ENCODE peak calls at places on chromosomes 11 and 22, in nine cellular contexts. U, I, P, O, C, Z, B, D and N are unnamed samples.

GRCh38 chr11:118343981-118344521 is at the start of gene CD3G:
- DNase-seq in B (peak; percentile 69), P (no peak), I (no peak), O (no peak), Z (no peak), C (no peak), D (peak; percentile 78), U (no peak), N (peak; percentile 87)

GRCh38 chr22:27259390-27259789 is 542.2 kb downstream of the MN1 start:
- DNase-seq in Z (no peak), O (no peak), P (no peak), I (no peak), D (no peak), U (no peak), B (no peak), C (no peak), N (no peak)

GRCh38 chr22:48425091-48425506 is 1402.6 kb downstream of the BRD1 start:
- DNase-seq in O (no peak), B (no peak), Z (no peak), U (no peak), D (no peak), P (no peak), I (no peak), C (no peak), N (no peak)

GRCh38 chr11:21768388-21768787 is 424.5 kb upstream of the ANO5 start:
- DNase-seq in Z (no peak), C (no peak), D (no peak), P (no peak), O (no peak), B (no peak), U (no peak), I (no peak), N (no peak)

GRCh38 chr11:87926250-87926970 is 248.8 kb downstream of the RAB38 start:
- DNase-seq in B (no peak), D (no peak), C (peak; percentile 79), U (no peak), P (peak; percentile 6), Z (no peak), I (no peak), O (peak; percentile 82), N (no peak)

GRCh38 chr22:30857103-30857502 is 111.5 kb downstream of the MORC2 start:
- DNase-seq in I (no peak), Z (no peak), U (no peak), P (no peak), C (no peak), B (no peak), O (no peak), D (no peak), N (peak; percentile 40)

GRCh38 chr11:118679483-118679882 is at the start of gene TREH:
- DNase-seq in C (no peak), U (no peak), B (no peak), I (no peak), O (no peak), Z (no peak), D (no peak), P (no peak), N (no peak)

GRCh38 chr11:62444271-62444833 is 25.5 kb downstream of the SCGB1A1 start:
- DNase-seq in Z (peak; percentile 83), O (no peak), I (peak; percentile 64), U (peak; percentile 58), C (peak; percentile 71), B (peak; percentile 61), D (peak; percentile 44), P (no peak), N (peak; percentile 68)

GRCh38 chr22:17831527-17832251 is 57.4 kb upstream of the BID start:
- DNase-seq in U (no peak), B (no peak), P (no peak), I (no peak), D (no peak), O (no peak), C (no peak), Z (no peak), N (no peak)

GRCh38 chr11:27722117-27722844 is 22.0 kb upstream of the BDNF start:
- DNase-seq in I (no peak), U (no peak), B (peak; percentile 34), C (peak; percentile 22), O (no peak), Z (no peak), D (no peak), P (no peak), N (no peak)

GRCh38 chr11:47948137-47948536 is 32.2 kb upstream of the PTPRJ start:
- DNase-seq in B (no peak), U (no peak), Z (no peak), P (no peak), C (peak; percentile 72), D (no peak), I (no peak), O (no peak), N (no peak)

GRCh38 chr11:122652495-122652894 is 3.0 kb upstream of the UBASH3B start:
- DNase-seq in C (no peak), P (no peak), U (no peak), D (no peak), O (no peak), B (no peak), I (no peak), Z (no peak), N (no peak)

GRCh38 chr11:69836401-69836800 is 17.2 kb upstream of the FGF3 start:
- DNase-seq in I (no peak), O (no peak), C (no peak), D (no peak), U (no peak), Z (no peak), B (no peak), P (no peak), N (peak; percentile 17)

GRCh38 chr11:18011633-18012313 is 1.1 kb downstream of the SERGEF start:
- DNase-seq in I (no peak), Z (no peak), B (peak; percentile 4), O (no peak), P (no peak), C (no peak), D (no peak), U (no peak), N (no peak)

GRCh38 chr22:23670378-23671295 is 20.2 kb upstream of the RGL4 start:
- DNase-seq in P (no peak), B (no peak), O (no peak), D (no peak), Z (peak; percentile 24), C (no peak), U (no peak), I (no peak), N (no peak)

GRCh38 chr11:44950625-44951472 is at the start of gene TP53I11:
- DNase-seq in D (peak; percentile 61), U (no peak), B (peak; percentile 80), C (peak; percentile 45), P (no peak), O (peak; percentile 69), I (no peak), Z (peak; percentile 92), N (peak; percentile 89)

GRCh38 chr11:8253566-8253965 is 10.1 kb downstream of the LMO1 start:
- DNase-seq in U (no peak), O (no peak), C (no peak), I (no peak), B (no peak), P (no peak), D (no peak), Z (no peak), N (no peak)

GRCh38 chr22:17974087-17974486 is 50.3 kb downstream of the MICAL3 start:
- DNase-seq in P (no peak), I (no peak), C (no peak), U (no peak), B (no peak), D (no peak), Z (no peak), O (no peak), N (no peak)

GRCh38 chr22:50443202-50443601 is 31.6 kb downstream of the SBF1 start:
- DNase-seq in B (no peak), I (no peak), Z (no peak), D (no peak), O (no peak), P (no peak), U (no peak), C (no peak), N (no peak)

GRCh38 chr11:65899356-65900124 is 648 bp downstream of the FOSL1 start:
- DNase-seq in Z (peak; percentile 64), I (no peak), P (no peak), U (no peak), D (peak; percentile 79), B (peak; percentile 85), O (peak; percentile 90), C (no peak), N (peak; percentile 90)

GRCh38 chr11:72850832-72851231 is 36.6 kb downstream of the ATG16L2 start:
- DNase-seq in O (no peak), P (no peak), U (no peak), Z (no peak), C (no peak), B (no peak), I (no peak), D (no peak), N (no peak)

GRCh38 chr11:80320226-80320625 is 879.4 kb upstream of the TENM4 start:
- DNase-seq in I (no peak), O (no peak), D (no peak), C (no peak), Z (no peak), U (no peak), B (no peak), P (no peak), N (no peak)

GRCh38 chr22:49587987-49588386 is 239.7 kb downstream of the BRD1 start:
- DNase-seq in Z (no peak), B (no peak), C (no peak), O (no peak), I (no peak), D (no peak), U (no peak), P (no peak), N (no peak)

GRCh38 chr22:41237707-41238569 is 2.8 kb downstream of the CHADL start:
- DNase-seq in Z (peak; percentile 86), B (peak; percentile 80), P (no peak), I (no peak), O (peak; percentile 25), C (no peak), U (no peak), D (peak; percentile 77), N (peak; percentile 89)

GRCh38 chr22:46111645-46112306 is 38.5 kb upstream of the PPARA start:
- DNase-seq in D (no peak), U (no peak), P (no peak), B (no peak), C (no peak), I (no peak), Z (no peak), O (no peak), N (no peak)

GRCh38 chr11:113690619-113691569 is 15.2 kb downstream of the TMPRSS5 start:
- DNase-seq in O (peak; percentile 27), C (peak; percentile 87), Z (no peak), P (no peak), B (peak; percentile 11), I (no peak), D (no peak), U (no peak), N (no peak)

GRCh38 chr11:32890843-32891656 is 1.6 kb upstream of the QSER1 start:
- DNase-seq in U (no peak), P (no peak), I (no peak), D (no peak), O (no peak), B (no peak), Z (no peak), C (no peak), N (no peak)

GRCh38 chr22:39943366-39943765 is 16.8 kb upstream of the TMA7B start:
- DNase-seq in B (peak; percentile 72), Z (no peak), C (no peak), O (no peak), U (no peak), I (no peak), D (peak; percentile 45), P (no peak), N (no peak)

GRCh38 chr11:130318031-130318673 is 3.4 kb upstream of the ZBTB44 start:
- DNase-seq in B (no peak), U (no peak), C (no peak), I (no peak), O (no peak), P (no peak), D (no peak), Z (no peak), N (no peak)

GRCh38 chr11:98701541-98701940 is 319.2 kb upstream of the CNTN5 start:
- DNase-seq in O (no peak), U (no peak), P (peak; percentile 22), D (no peak), B (no peak), Z (no peak), C (no peak), I (no peak), N (no peak)

GRCh38 chr11:66912963-66913362 is 45.2 kb downstream of the PC start:
- DNase-seq in Z (no peak), C (no peak), B (no peak), P (no peak), I (peak; percentile 79), U (peak; percentile 21), D (no peak), O (no peak), N (no peak)